ENCODE peak calls at places on chromosomes 3 and 15, in five cellular contexts. P is IMR-90, M is transverse colon, A is uterus, C is heart left ventricle. H is an unnamed sample.

GRCh38 chr15:77487479-77487861 is 66.8 kb downstream of the HMG20A start:
- DNase-seq in C (no peak), M (no peak), A (no peak), P (no peak), H (no peak)

GRCh38 chr3:19334120-19334519 is 185.8 kb downstream of the KCNH8 start:
- DNase-seq in C (no peak), P (no peak), M (no peak), A (no peak), H (no peak)

GRCh38 chr3:195892355-195893120 is 15.8 kb downstream of the TNK2 start:
- DNase-seq in P (peak; percentile 71), M (peak; percentile 38), A (peak; percentile 68), C (peak; percentile 70), H (peak; percentile 48)

GRCh38 chr3:34155108-34155507 is 356.7 kb downstream of the PDCD6IP start:
- DNase-seq in A (no peak), P (no peak), C (no peak), M (no peak), H (no peak)

GRCh38 chr3:78893161-78893560 is 874.6 kb downstream of the ROBO1 start:
- DNase-seq in M (no peak), A (no peak), P (no peak), C (no peak), H (no peak)

GRCh38 chr3:88963003-88963402 is 144.4 kb upstream of the EPHA3 start:
- DNase-seq in C (no peak), M (no peak), P (no peak), A (no peak), H (no peak)

GRCh38 chr3:32551087-32551486 is 19.6 kb downstream of the DYNC1LI1 start:
- DNase-seq in M (no peak), A (no peak), P (no peak), C (no peak), H (no peak)

GRCh38 chr3:111768571-111769100 is 90.4 kb upstream of the PHLDB2 start:
- DNase-seq in C (no peak), A (no peak), M (no peak), P (peak; percentile 91), H (no peak)

GRCh38 chr3:190883973-190884832 is 21.7 kb upstream of the GMNC start:
- DNase-seq in M (peak; percentile 21), C (no peak), A (peak; percentile 18), P (peak; percentile 66), H (no peak)

GRCh38 chr3:183044547-183045229 is 54.6 kb downstream of the MCCC1 start:
- DNase-seq in A (no peak), C (no peak), P (no peak), M (peak; percentile 52), H (no peak)

GRCh38 chr3:64919934-64920333 is 232.1 kb upstream of the ADAMTS9 start:
- DNase-seq in M (no peak), P (no peak), A (no peak), C (no peak), H (no peak)

GRCh38 chr3:128497305-128498126 is 4.5 kb upstream of the GATA2 start:
- DNase-seq in P (no peak), A (peak; percentile 72), C (peak; percentile 72), M (peak; percentile 61), H (peak; percentile 88)

GRCh38 chr15:59997070-59997701 is 6.9 kb upstream of the FOXB1 start:
- DNase-seq in C (no peak), A (no peak), M (no peak), P (no peak), H (no peak)

GRCh38 chr3:54846085-54846484 is 81.8 kb downstream of the LRTM1 start:
- DNase-seq in P (no peak), C (no peak), M (no peak), A (no peak), H (no peak)

GRCh38 chr15:72783563-72784232 is at the start of gene ADPGK:
- DNase-seq in P (peak; percentile 88), A (peak; percentile 92), C (peak; percentile 92), M (peak; percentile 93), H (peak; percentile 90)

GRCh38 chr3:49295489-49296058 is 18.5 kb upstream of the C3orf62 start:
- DNase-seq in M (no peak), P (peak; percentile 35), C (no peak), A (no peak), H (no peak)

GRCh38 chr15:85485956-85486567 is 105.7 kb downstream of the AKAP13 start:
- DNase-seq in M (peak; percentile 59), P (peak; percentile 81), A (no peak), C (peak; percentile 62), H (peak; percentile 35)

GRCh38 chr3:179608931-179609720 is 4.5 kb downstream of the NDUFB5 start:
- DNase-seq in M (no peak), P (no peak), C (no peak), A (no peak), H (no peak)

GRCh38 chr3:66655673-66656072 is 154.9 kb upstream of the LRIG1 start:
- DNase-seq in C (no peak), A (no peak), P (no peak), M (no peak), H (no peak)

GRCh38 chr15:38685686-38686339 is 121.2 kb upstream of the RASGRP1 start:
- DNase-seq in M (no peak), A (no peak), C (no peak), P (no peak), H (no peak)

GRCh38 chr3:177340243-177340830 is 143.1 kb upstream of the TBL1XR1 start:
- DNase-seq in P (no peak), M (no peak), C (no peak), A (no peak), H (no peak)

GRCh38 chr3:135576786-135577185 is 388.7 kb upstream of the PPP2R3A start:
- DNase-seq in A (no peak), M (no peak), P (no peak), C (no peak), H (no peak)

GRCh38 chr3:167862104-167862785 is 126.7 kb downstream of the SERPINI1 start:
- DNase-seq in C (no peak), P (no peak), A (no peak), M (no peak), H (no peak)

GRCh38 chr3:131998027-131998426 is 36.8 kb downstream of the CPNE4 start:
- DNase-seq in C (no peak), A (no peak), P (no peak), M (no peak), H (no peak)

GRCh38 chr15:51186846-51187340 is 92.2 kb upstream of the TNFAIP8L3 start:
- DNase-seq in M (no peak), A (no peak), C (no peak), P (no peak), H (no peak)

GRCh38 chr15:67185621-67186225 is 68.7 kb downstream of the AAGAB start:
- DNase-seq in M (no peak), P (no peak), C (peak; percentile 17), A (no peak), H (peak; percentile 55)

GRCh38 chr3:120770891-120771290 is 28.3 kb downstream of the GTF2E1 start:
- DNase-seq in C (no peak), A (no peak), P (no peak), M (no peak), H (no peak)

GRCh38 chr3:120772081-120772480 is 29.5 kb downstream of the GTF2E1 start:
- DNase-seq in C (no peak), A (no peak), P (no peak), M (no peak), H (no peak)

GRCh38 chr3:120773932-120774331 is 31.4 kb downstream of the GTF2E1 start:
- DNase-seq in C (no peak), P (peak; percentile 75), A (no peak), M (no peak), H (no peak)
- H3K36me3 ChIP-seq in C (peaks cover 56% of the 10 kb centered on the region), P (peaks cover 14% of the 10 kb centered on the region), A (no peaks in the 10 kb centered on the region), M (no peaks in the 10 kb centered on the region), H (peaks cover 5% of the 10 kb centered on the region)

GRCh38 chr3:69426905-69427304 is 41.0 kb upstream of the FRMD4B start:
- DNase-seq in C (no peak), P (no peak), M (no peak), A (no peak), H (no peak)
- TF ChIP-seq CTCF in C (peak; percentile 9), P (no peak), M (no peak), A (no peak), H (no peak)

GRCh38 chr15:39843561-39843960 is 60.9 kb upstream of the FSIP1 start:
- DNase-seq in P (no peak), C (no peak), M (no peak), A (no peak), H (no peak)
- H3K27ac ChIP-seq in P (no peak overlapping the region), C (no peak overlapping the region), M (no peak overlapping the region), A (no peak overlapping the region), H (no peak overlapping the region)

DNA sequence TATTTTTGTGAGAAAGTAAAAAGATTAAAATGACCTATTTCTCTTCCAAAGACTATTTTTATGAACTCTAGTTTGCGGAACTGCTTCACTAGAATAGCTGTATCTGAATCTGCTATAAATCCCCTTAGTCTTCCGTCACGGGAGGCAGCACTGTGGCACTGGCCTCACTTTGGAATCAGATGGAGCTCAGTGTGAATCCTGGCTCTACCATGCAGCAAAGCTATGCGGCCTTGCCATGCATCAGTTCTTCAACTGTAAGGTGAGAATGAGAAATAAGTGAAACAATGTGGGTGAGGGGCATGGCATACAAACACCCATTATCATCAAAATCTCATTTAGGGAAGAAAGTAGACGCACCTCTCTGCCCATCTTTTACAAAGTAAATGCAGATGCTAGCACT is 27.5 kb upstream of the CSPG5 start:
- DNase-seq in C (no peak), P (no peak), M (no peak), A (no peak), H (no peak)
- H3K36me3 ChIP-seq in C (peaks cover 67% of the 10 kb centered on the region), P (peaks cover 31% of the 10 kb centered on the region), M (no peaks in the 10 kb centered on the region), A (no peaks in the 10 kb centered on the region), H (no peaks in the 10 kb centered on the region)

H was measured in pancreas.